ENCODE peak calls at places on chromosome 18, in four cellular contexts. A is Karpas-422, W is GM23338, F is trophoblast cell. B is an unnamed sample.

GRCh38 chr18:61910101-61910500 is 17.3 kb upstream of the RNF152 start:
- DNase-seq in W (no peak), A (no peak), F (no peak), B (no peak)

GRCh38 chr18:24051256-24051947 is 36.8 kb downstream of the TTC39C start:
- DNase-seq in F (no peak), A (no peak), W (no peak), B (peak; percentile 40)

GRCh38 chr18:65735166-65735565 is 15.6 kb upstream of the CDH7 start:
- DNase-seq in W (no peak), F (no peak), A (no peak), B (no peak)

GRCh38 chr18:34936772-34937171 is 104.4 kb upstream of the MAPRE2 start:
- DNase-seq in A (no peak), W (no peak), F (no peak), B (no peak)

GRCh38 chr18:13890962-13891361 is 24.4 kb downstream of the MC2R start:
- DNase-seq in A (no peak), F (no peak), W (no peak), B (no peak)

GRCh38 chr18:56727399-56727798 is 76.2 kb downstream of the WDR7 start:
- DNase-seq in W (no peak), F (no peak), A (no peak), B (peak; percentile 19)

GRCh38 chr18:31617029-31617717 is 25.5 kb downstream of the TTR start:
- DNase-seq in F (no peak), W (no peak), A (no peak), B (no peak)

GRCh38 chr18:23563377-23564043 is 22.8 kb downstream of the NPC1 start:
- DNase-seq in A (no peak), F (no peak), W (no peak), B (peak; percentile 76)

GRCh38 chr18:61869631-61870030 is 23.2 kb downstream of the RNF152 start:
- DNase-seq in W (no peak), A (no peak), F (no peak), B (no peak)

GRCh38 chr18:77607087-77607486 is 357.4 kb downstream of the GALR1 start:
- DNase-seq in W (no peak), A (no peak), F (no peak), B (no peak)

GRCh38 chr18:56431551-56431950 is 206.8 kb downstream of the TXNL1 start:
- DNase-seq in W (no peak), A (no peak), F (no peak), B (peak; percentile 89)

GRCh38 chr18:8153887-8154583 is 455.2 kb upstream of the RAB12 start:
- DNase-seq in F (no peak), W (no peak), A (no peak), B (peak; percentile 79)

DNA sequence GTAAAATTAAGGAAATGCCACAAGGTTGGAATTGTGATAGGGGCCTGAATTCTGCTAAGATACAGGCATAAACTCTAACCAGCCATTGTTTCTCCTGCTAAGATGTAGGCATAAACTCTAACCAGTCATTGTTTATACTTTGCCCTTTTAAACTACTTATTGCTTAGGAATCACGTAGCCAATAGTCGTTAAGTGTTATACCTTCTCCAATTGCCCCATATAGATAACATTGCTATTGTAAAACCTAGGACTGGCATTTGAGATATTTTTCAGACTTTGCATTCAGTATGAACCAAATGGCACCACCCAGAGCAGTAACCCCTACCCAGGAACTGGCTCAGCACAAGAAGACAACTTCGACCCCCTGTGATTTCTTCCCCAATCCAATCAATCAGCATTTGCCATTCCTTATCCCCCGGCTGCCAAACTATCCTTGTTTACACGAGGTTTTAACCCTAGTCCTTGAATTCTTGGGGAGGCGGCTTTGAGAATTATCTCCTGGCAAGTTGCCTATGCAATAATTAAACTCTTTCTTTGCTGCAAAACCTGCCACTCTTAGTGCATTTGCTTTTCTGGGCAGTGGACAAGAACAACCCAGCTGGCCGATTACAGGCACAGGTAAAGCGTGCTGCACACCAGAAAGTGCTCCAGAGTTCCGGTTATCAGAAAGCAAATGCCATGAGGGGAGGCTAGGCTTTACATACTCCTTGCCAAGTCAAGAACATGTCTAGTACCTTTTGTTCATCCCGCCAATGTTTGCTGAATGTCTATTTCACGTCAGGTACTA is 167.6 kb downstream of the LAMA1 start:
- DNase-seq in F (no peak), W (no peak), A (no peak), B (no peak)
- H3K4me3 ChIP-seq in F (no peak overlapping the region), W (no peak overlapping the region), A (no peak overlapping the region), B (no peak overlapping the region)

DNA sequence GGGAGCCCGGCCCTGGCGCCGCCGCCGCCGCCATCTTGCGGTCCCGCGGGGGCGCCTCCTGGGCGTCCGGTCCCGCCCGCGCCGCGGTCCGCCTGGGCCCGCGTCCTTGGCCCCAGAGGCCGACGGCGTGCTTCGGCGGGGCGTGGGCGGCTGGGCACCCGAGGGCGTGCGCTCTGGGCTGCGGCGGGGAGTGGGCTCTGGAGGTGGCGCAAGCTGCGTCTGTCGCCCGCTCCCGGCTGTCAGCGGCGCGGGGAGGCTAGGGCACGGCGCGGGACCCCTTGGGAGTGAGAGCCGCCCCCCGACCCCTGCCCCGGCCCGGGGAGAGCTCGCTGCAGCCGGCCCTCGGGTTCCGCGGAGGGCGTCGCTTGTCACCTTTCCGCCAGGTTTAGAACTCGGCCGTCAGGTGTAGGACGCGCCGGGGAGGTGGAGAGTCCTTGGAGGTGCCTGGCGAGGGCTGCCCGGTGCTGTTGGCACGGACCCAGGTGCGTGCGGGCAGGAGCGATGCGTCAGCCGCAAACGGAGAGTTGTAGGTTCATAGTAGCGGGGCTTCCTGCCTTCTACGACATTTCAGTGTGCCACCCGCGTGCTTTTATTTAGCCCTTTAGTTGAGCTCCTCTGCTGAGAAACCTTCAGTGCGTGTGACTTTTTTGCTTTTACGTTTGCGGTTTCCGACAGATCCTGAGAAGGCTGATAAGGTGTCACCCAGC is 921 bp downstream of the VAPA start:
- DNase-seq in F (peak; percentile 55), W (peak; percentile 54), A (peak; percentile 84), B (peak; percentile 85)
- H3K79me2 ChIP-seq in F (peaks cover 21% of the 10 kb centered on the region), W (peaks cover 51% of the 10 kb centered on the region), A (peaks cover 57% of the 10 kb centered on the region), B (peaks cover 59% of the 10 kb centered on the region)

GRCh38 chr18:12654971-12655370 is 2.9 kb downstream of the SPIRE1 start:
- DNase-seq in A (no peak), W (no peak), F (no peak), B (no peak)

GRCh38 chr18:12657048-12657848 is 659 bp downstream of the SPIRE1 start:
- DNase-seq in F (peak; percentile 37), W (peak; percentile 50), A (peak; percentile 57), B (peak; percentile 30)

GRCh38 chr18:12657849-12658829 is at the start of gene SPIRE1:
- DNase-seq in W (peak; percentile 82), F (peak; percentile 94), A (peak; percentile 73), B (peak; percentile 64)

GRCh38 chr18:12659904-12660605 is 2.1 kb upstream of the SPIRE1 start:
- DNase-seq in F (peak; percentile 15), W (peak; percentile 74), A (peak; percentile 82), B (peak; percentile 44)

DNA sequence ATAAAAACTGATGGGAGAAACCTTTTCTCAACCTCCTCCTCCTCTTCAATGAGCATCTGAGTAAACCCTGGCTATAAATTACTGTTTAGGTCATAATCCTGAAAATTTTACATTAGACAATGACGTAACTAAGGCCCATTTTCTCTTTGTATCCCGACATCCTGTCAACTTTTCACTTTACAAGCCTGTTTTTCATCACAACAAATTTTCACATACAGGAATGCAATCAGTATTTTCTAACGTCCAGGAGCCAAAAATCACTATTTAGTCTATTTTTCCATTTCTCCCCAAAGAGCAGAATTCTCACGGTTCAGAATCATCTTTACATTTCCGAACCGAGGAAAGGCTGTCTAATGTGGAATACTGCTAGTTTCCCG is 1.2 kb downstream of the SPIRE1 start:
- DNase-seq in W (no peak), F (no peak), A (no peak), B (peak; percentile 19)
- H3K4me3 ChIP-seq in W (peak overlapping the region; percentile 68), F (peak overlapping the region; percentile 93), A (peak overlapping the region; percentile 76), B (peak overlapping the region; percentile 59)

DNA sequence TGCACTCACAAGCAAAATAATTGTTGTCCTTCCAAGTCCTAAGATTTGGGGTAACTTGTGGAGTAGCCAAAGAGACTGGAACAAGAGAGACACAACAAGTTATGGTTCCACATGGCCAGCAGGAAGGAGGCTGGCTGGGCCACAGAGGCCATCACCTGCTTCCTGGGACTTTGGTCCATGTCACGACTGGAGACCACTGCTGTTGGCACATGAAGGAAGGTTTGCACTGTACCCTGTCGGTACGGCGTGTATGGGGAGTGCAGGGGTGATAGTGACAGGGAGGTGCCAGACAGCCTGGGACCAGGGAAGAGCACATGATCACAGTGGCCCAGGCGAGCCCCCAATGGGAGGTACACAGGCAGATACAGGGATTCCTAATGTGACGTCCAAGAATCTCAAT is 15.5 kb downstream of the SLC66A2 start:
- DNase-seq in W (no peak), A (no peak), F (no peak), B (no peak)
- H3K79me2 ChIP-seq in W (peaks cover 12% of the 10 kb centered on the region), A (peaks cover 98% of the 10 kb centered on the region), F (no peaks in the 10 kb centered on the region), B (peaks cover 96% of the 10 kb centered on the region)

DNA sequence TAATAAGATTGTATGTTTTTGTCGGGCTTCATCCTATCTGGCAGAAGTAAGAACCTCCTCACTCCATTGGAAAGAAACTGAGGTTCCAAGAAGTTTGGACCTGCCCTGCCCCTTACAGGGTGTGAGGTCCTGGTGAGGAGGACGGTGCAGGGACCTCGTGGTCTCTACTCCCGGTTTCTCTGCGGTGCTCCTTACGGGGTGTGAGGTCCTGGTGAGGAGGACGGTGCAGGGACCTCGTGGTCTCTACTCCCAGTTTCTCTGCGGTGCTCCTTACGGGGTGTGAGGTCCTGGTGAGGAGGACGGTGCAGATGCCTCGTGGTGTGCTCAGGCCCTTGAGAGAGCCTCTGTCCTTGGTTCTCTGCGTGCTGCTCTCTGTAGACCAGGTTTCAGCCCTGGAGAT is 5.2 kb downstream of the CTDP1 start:
- DNase-seq in A (no peak), F (no peak), W (no peak), B (no peak)
- H3K4me3 ChIP-seq in A (no peak overlapping the region), F (no peak overlapping the region), W (no peak overlapping the region), B (no peak overlapping the region)

GRCh38 chr18:45186832-45187231 is 428.4 kb upstream of the SLC14A2 start:
- DNase-seq in F (no peak), A (no peak), W (no peak), B (no peak)
- H3K79me2 ChIP-seq in F (no peaks in the 10 kb centered on the region), A (no peaks in the 10 kb centered on the region), W (no peaks in the 10 kb centered on the region), B (no peaks in the 10 kb centered on the region)

DNA sequence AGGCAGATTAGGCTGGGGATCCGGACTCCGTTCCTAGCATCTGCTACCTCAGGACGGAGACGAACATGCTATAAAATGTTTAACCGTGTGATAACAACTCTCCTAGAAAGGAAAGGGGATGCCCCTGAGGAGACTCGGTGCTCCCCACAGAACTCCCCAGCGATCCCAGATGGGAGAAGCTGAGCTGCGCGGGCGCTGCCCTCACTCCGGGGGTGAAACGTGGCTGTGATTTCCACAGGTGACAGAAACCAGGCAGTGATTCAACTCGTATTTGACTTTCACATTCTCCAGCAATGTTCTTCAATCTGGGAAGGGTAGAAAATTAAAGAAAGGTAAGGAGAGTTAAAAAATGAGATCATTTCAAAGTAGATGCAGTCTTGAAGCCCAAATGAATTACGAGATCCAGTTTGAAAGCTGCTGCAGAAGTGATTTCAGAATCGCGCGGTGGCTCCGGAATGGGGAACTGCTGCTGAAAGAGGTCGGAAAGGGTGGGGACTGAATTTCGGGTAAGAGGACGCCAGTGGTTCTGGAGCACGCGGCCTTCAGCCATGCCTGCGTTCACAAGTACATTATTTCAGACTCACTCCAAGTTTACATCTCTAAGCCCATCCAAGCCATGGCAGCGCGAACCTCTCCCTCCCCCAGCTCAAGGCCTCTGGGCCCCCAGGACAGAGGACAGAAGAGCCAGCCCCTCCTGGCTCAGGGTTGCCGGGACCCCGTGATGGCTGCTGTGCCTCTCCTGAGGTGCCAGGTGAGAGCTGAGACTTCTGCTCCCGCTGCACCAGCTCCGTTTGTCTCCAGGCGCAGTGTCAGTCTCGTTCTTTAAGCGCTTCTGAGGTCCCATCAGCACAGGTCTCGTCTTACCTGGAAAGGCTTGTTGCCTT is 39.5 kb downstream of the ADNP2 start:
- DNase-seq in F (no peak), W (no peak), A (no peak), B (peak; percentile 26)
- H3K4me3 ChIP-seq in F (no peak overlapping the region), W (peak overlapping the region; percentile 63), A (no peak overlapping the region), B (peak overlapping the region; percentile 72)